ENCODE peak calls at places on chromosome 12, in ten cellular contexts. T is stomach, X is IMR-90, M is suprapubic skin, H is upper lobe of left lung, R is sigmoid colon, F is endothelial cell of umbilical vein, L is HCT116, W is tibial nerve, J is uterus. C is an unnamed sample. For H3K36me3, the result is how much of the 10 kb centered on the place peaks cover.

GRCh38 chr12:93167841-93168492 is 209.8 kb upstream of the NUDT4 start:
- DNase-seq in T (no peak), X (no peak), M (no peak), H (no peak), R (no peak), F (peak), L (no peak), W (no peak), J (no peak), C (no peak)

GRCh38 chr12:104219908-104220404 is 4.4 kb downstream of the TXNRD1 start:
- DNase-seq in T (peak), X (peak), M (no peak), H (no peak), R (no peak), F (peak), L (peak), W (no peak), J (no peak), C (no peak)

GRCh38 chr12:114257687-114258086 is 148.3 kb downstream of the TBX5 start:
- DNase-seq in T (no peak), X (no peak), M (no peak), H (no peak), R (no peak), F (no peak), L (no peak), W (no peak), J (no peak), C (no peak)

GRCh38 chr12:4121506-4122020 is 152.0 kb upstream of the CCND2 start:
- DNase-seq in T (no peak), X (no peak), M (no peak), H (no peak), R (peak), F (no peak), L (no peak), W (no peak), J (no peak), C (no peak)

GRCh38 chr12:5262450-5262849 is 169.5 kb upstream of the NTF3 start:
- DNase-seq in T (no peak), X (peak), M (no peak), H (no peak), R (no peak), F (no peak), L (no peak), W (no peak), J (no peak), C (no peak)

GRCh38 chr12:95922231-95922630 is 20.2 kb downstream of the CCDC38 start:
- DNase-seq in T (no peak), X (peak), M (no peak), H (no peak), R (no peak), F (no peak), L (no peak), W (no peak), J (no peak), C (no peak)

GRCh38 chr12:42091769-42092168 is 52.9 kb downstream of the GXYLT1 start:
- DNase-seq in T (no peak), X (peak), M (no peak), H (no peak), R (no peak), F (no peak), L (peak), W (no peak), J (no peak), C (no peak)

GRCh38 chr12:53205747-53206146 is 1.3 kb downstream of the ITGB7 start:
- DNase-seq in T (peak), X (peak), M (peak), H (no peak), R (no peak), F (no peak), L (no peak), W (peak), J (no peak), C (peak)

GRCh38 chr12:101172316-101172715 is 37.7 kb downstream of the SLC5A8 start:
- DNase-seq in T (no peak), X (peak), M (no peak), H (no peak), R (no peak), F (no peak), L (no peak), W (no peak), J (no peak), C (no peak)

GRCh38 chr12:95473440-95473946 is 459 bp upstream of the METAP2 start:
- DNase-seq in T (peak), X (peak), M (no peak), H (no peak), R (no peak), F (peak), L (peak), W (peak), J (peak), C (peak)

GRCh38 chr12:52058631-52059324 is 7.5 kb downstream of the NR4A1 start:
- DNase-seq in T (no peak), X (peak), M (no peak), H (peak), R (peak), F (no peak), L (no peak), W (no peak), J (no peak), C (no peak)

GRCh38 chr12:90621927-90622326 is 333.0 kb downstream of the CCER1 start:
- DNase-seq in T (no peak), X (peak), M (no peak), H (no peak), R (no peak), F (peak), L (no peak), W (no peak), J (no peak), C (no peak)

GRCh38 chr12:6376079-6376941 is 947 bp upstream of the SCNN1A start:
- DNase-seq in T (peak), X (peak), M (no peak), H (peak), R (peak), F (peak), L (no peak), W (no peak), J (peak), C (no peak)

GRCh38 chr12:26748741-26749431 is 84.1 kb downstream of the ITPR2 start:
- DNase-seq in T (no peak), X (peak), M (no peak), H (no peak), R (no peak), F (peak), L (no peak), W (no peak), J (no peak), C (no peak)

GRCh38 chr12:91778091-91778819 is 367.4 kb downstream of the BTG1 start:
- DNase-seq in T (no peak), X (peak), M (no peak), H (no peak), R (no peak), F (peak), L (peak), W (no peak), J (peak), C (peak)

GRCh38 chr12:29043069-29043468 is 106.0 kb upstream of the FAR2 start:
- DNase-seq in T (no peak), X (peak), M (no peak), H (no peak), R (no peak), F (no peak), L (no peak), W (no peak), J (no peak), C (no peak)

GRCh38 chr12:8420506-8420905 is 35.3 kb upstream of the CLEC6A start:
- DNase-seq in T (no peak), X (no peak), M (no peak), H (no peak), R (no peak), F (no peak), L (no peak), W (no peak), J (no peak), C (no peak)

GRCh38 chr12:8658361-8658760 is 4.3 kb downstream of the MFAP5 start:
- DNase-seq in T (no peak), X (peak), M (no peak), H (no peak), R (no peak), F (no peak), L (no peak), W (no peak), J (no peak), C (no peak)

GRCh38 chr12:115752913-115753726 is 524.4 kb downstream of the MED13L start:
- DNase-seq in T (peak), X (peak), M (no peak), H (no peak), R (no peak), F (peak), L (peak), W (peak), J (peak), C (no peak)

GRCh38 chr12:89370850-89371249 is 18.5 kb upstream of the DUSP6 start:
- DNase-seq in T (no peak), X (peak), M (no peak), H (no peak), R (no peak), F (peak), L (peak), W (no peak), J (no peak), C (no peak)

GRCh38 chr12:123571343-123571813 is 13.0 kb upstream of the TMED2 start:
- DNase-seq in T (peak), X (peak), M (no peak), H (no peak), R (peak), F (no peak), L (peak), W (peak), J (peak), C (no peak)

GRCh38 chr12:76711241-76711640 is 52.7 kb upstream of the ZDHHC17 start:
- DNase-seq in T (no peak), X (peak), M (no peak), H (no peak), R (no peak), F (no peak), L (no peak), W (no peak), J (no peak), C (no peak)

GRCh38 chr12:70948976-70949336 is 28.4 kb upstream of the PTPRR start:
- DNase-seq in T (no peak), X (no peak), M (no peak), H (no peak), R (peak), F (no peak), L (no peak), W (peak), J (no peak), C (no peak)

GRCh38 chr12:27592548-27592947 is 68.5 kb downstream of the PPFIBP1 start:
- DNase-seq in T (peak), X (peak), M (no peak), H (no peak), R (peak), F (peak), L (no peak), W (peak), J (peak), C (no peak)

GRCh38 chr12:57169046-57169795 is 21.8 kb upstream of the LRP1-AS start:
- DNase-seq in T (no peak), X (no peak), M (no peak), H (no peak), R (no peak), F (no peak), L (no peak), W (no peak), J (no peak), C (no peak)
- H3K36me3 ChIP-seq in T (half or more), X (half or more), M (half or more), H (under half), R (under half), F (under half), L (under half), W (under half), J (under half), C (half or more)

GRCh38 chr12:1690578-1691122 is at the start of gene ADIPOR2:
- DNase-seq in T (peak), X (peak), M (peak), H (peak), R (peak), F (peak), L (peak), W (peak), J (peak), C (peak)
- TF ChIP-seq POLR2A in T (peak), X (peak), M (peak), H (peak), R (peak), F (peak), L (peak), W (peak), J (peak), C (peak)

GRCh38 chr12:48536602-48537001 is 11.2 kb downstream of the OR8S1 start:
- DNase-seq in T (no peak), X (no peak), M (no peak), H (no peak), R (no peak), F (no peak), L (no peak), W (no peak), J (no peak), C (no peak)

GRCh38 chr12:48542300-48542928 is 17.0 kb downstream of the OR8S1 start:
- DNase-seq in T (peak), X (peak), M (no peak), H (no peak), R (no peak), F (peak), L (peak), W (no peak), J (no peak), C (no peak)
- TF ChIP-seq CTCF in T (peak), X (peak), M (no peak), H (peak), R (no peak), F (peak), L (peak), W (peak), J (no peak), C (peak)

GRCh38 chr12:1782215-1782614 is 38.1 kb upstream of the LRTM2 start:
- DNase-seq in T (no peak), X (no peak), M (no peak), H (no peak), R (no peak), F (no peak), L (no peak), W (no peak), J (no peak), C (no peak)
- H3K36me3 ChIP-seq in T (half or more), X (under half), M (under half), H (under half), R (under half), F (under half), L (under half), W (under half), J (under half), C (under half)

GRCh38 chr12:9667403-9667802 is 2.1 kb upstream of the CLEC2D start:
- DNase-seq in T (no peak), X (no peak), M (no peak), H (no peak), R (no peak), F (no peak), L (no peak), W (no peak), J (no peak), C (no peak)

GRCh38 chr12:9669019-9669326 is 540 bp upstream of the CLEC2D start:
- DNase-seq in T (no peak), X (no peak), M (no peak), H (no peak), R (no peak), F (no peak), L (no peak), W (no peak), J (no peak), C (no peak)

GRCh38 chr12:9673404-9674225 is 4.1 kb downstream of the CLEC2D start:
- DNase-seq in T (no peak), X (peak), M (no peak), H (no peak), R (peak), F (peak), L (peak), W (no peak), J (peak), C (peak)

GRCh38 chr12:9668141-9669018 is 1.1 kb upstream of the CLEC2D start:
- DNase-seq in T (no peak), X (peak), M (no peak), H (no peak), R (no peak), F (no peak), L (no peak), W (no peak), J (peak), C (no peak)

DNA sequence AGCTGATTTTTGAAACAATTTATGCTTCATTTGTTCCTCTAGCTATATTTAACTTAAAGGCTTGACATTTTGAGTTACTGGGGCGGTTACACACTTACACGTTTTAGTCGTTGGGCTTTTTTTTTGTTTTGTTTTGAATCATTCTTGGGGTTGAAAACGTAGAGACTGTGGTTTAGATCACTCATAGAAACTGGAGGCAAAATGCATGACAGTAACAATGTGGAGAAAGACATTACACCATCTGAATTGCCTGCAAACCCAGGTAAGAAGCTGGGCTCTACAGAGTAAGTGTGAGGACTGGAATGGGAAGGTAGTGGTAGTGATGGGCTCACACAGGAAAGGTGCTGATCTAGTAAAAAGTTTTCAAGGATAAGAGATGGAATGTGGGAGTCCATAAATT is at the start of gene CLEC2D:
- DNase-seq in T (no peak), X (no peak), M (no peak), H (no peak), R (no peak), F (no peak), L (no peak), W (no peak), J (no peak), C (no peak)
- TF ChIP-seq POLR2A in T (no peak), X (no peak), M (no peak), H (peak), R (no peak), F (no peak), L (no peak), W (no peak), J (no peak), C (peak)

GRCh38 chr12:818733-819132 is 66.4 kb downstream of the WNK1 start:
- DNase-seq in T (no peak), X (peak), M (no peak), H (no peak), R (no peak), F (no peak), L (no peak), W (no peak), J (no peak), C (no peak)
- TF ChIP-seq CTCF in T (no peak), X (no peak), M (peak), H (peak), R (no peak), F (no peak), L (peak), W (no peak), J (no peak), C (no peak)

DNA sequence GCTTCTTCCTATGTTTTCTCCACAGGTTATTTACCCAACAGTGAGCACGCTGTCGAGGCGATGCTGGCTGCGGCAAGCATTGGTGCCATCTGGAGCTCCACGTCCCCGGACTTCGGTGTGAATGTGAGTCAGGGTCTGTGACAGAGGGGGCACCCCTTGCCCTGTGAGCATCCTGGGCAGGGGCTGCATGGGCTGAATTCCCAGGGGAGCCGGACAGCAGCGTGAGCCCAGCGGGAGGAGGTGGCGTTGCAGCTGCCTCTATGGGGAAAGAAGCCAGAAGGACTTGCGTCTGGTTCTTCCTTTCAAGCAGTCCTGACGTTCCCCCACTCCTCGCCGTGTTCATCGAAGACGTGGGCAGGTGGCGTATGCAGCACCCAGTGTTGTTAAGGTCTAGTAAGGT is 26.2 kb downstream of the AACS start:
- DNase-seq in T (no peak), X (no peak), M (no peak), H (no peak), R (no peak), F (no peak), L (no peak), W (no peak), J (no peak), C (no peak)
- H3K36me3 ChIP-seq in T (half or more), X (under half), M (half or more), H (under half), R (under half), F (under half), L (under half), W (under half), J (under half), C (under half)

GRCh38 chr12:39476121-39476520 is 33.2 kb upstream of the KIF21A start:
- DNase-seq in T (no peak), X (no peak), M (no peak), H (no peak), R (no peak), F (no peak), L (no peak), W (no peak), J (no peak), C (no peak)
- TF ChIP-seq POLR2A in T (no peak), X (no peak), M (no peak), H (no peak), R (no peak), F (no peak), L (no peak), W (no peak), J (no peak), C (no peak)

DNA sequence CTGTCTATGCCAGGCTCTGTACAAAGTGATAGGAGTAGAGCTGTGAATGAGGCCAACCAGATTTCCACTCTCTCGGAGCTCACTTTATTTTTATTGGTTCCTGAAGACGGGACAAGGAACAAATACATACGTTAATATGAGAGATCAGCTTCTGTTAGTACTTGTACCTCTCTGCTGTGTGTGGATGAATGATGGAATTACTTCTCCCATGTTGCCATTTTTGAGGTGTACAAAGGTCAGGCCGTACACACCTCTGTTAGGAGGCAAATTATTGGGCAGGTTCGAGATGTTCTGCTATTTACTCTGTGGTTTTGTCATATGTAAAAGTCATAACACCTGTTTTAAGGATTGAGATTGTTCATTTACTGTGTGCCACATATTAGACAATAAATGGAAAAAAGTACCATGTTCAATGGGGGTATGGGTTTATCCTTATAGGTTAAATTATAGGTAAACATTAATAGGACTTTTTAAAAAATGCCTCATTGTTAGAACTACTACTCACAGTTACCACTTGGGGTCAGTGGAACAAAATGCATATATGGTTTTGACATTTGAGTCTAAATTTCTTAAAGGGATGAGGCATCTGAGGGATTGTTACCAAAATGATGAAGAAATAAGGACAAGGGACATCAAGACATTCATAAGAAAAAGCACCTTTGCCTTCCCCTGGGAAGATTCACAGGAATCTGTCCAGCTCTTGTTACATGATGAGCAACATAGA is 26.9 kb downstream of the WBP11 start:
- DNase-seq in T (no peak), X (peak), M (no peak), H (no peak), R (no peak), F (no peak), L (no peak), W (no peak), J (no peak), C (no peak)
- TF ChIP-seq CTCF in T (no peak), X (peak), M (no peak), H (no peak), R (peak), F (no peak), L (peak), W (peak), J (no peak), C (no peak)